ENCODE peak calls at places on chromosomes 3 and 15, in six cellular contexts. One of them, this sample, is unnamed. For H3K4me1, the result is how much of the 10 kb centered on the place peaks cover.

GRCh38 chr15:40155270-40155910 is 5.5 kb upstream of the BUB1B start:
- DNase-seq in upper lobe of left lung: no peak
- DNase-seq in A549: no peak
- DNase-seq in sigmoid colon: no peak
- DNase-seq in stomach: peak
- DNase-seq in transverse colon: peak
- DNase-seq in this sample: no peak

GRCh38 chr3:49617390-49618013 is 56.6 kb upstream of the APEH start:
- DNase-seq in sigmoid colon: no peak
- DNase-seq in stomach: no peak
- DNase-seq in transverse colon: no peak
- DNase-seq in upper lobe of left lung: no peak
- DNase-seq in A549: no peak
- DNase-seq in this sample: no peak

GRCh38 chr3:171829841-171830559 is 13.1 kb upstream of the TMEM212 start:
- DNase-seq in stomach: peak
- DNase-seq in transverse colon: peak
- DNase-seq in sigmoid colon: peak
- DNase-seq in A549: peak
- DNase-seq in upper lobe of left lung: peak
- DNase-seq in this sample: peak

GRCh38 chr3:48064292-48064829 is 48.1 kb upstream of the MAP4 start:
- DNase-seq in transverse colon: no peak
- DNase-seq in sigmoid colon: no peak
- DNase-seq in stomach: no peak
- DNase-seq in upper lobe of left lung: no peak
- DNase-seq in A549: no peak
- DNase-seq in this sample: no peak

GRCh38 chr15:30923429-30923828 is 19.7 kb downstream of the FAN1 start:
- DNase-seq in transverse colon: no peak
- DNase-seq in A549: no peak
- DNase-seq in upper lobe of left lung: peak
- DNase-seq in stomach: peak
- DNase-seq in sigmoid colon: no peak
- DNase-seq in this sample: no peak

GRCh38 chr3:27186013-27186412 is 183.2 kb downstream of the NEK10 start:
- DNase-seq in A549: no peak
- DNase-seq in transverse colon: no peak
- DNase-seq in stomach: no peak
- DNase-seq in upper lobe of left lung: no peak
- DNase-seq in sigmoid colon: no peak
- DNase-seq in this sample: no peak

GRCh38 chr3:51379301-51379700 is 5.8 kb upstream of the MANF start:
- DNase-seq in sigmoid colon: no peak
- DNase-seq in stomach: no peak
- DNase-seq in upper lobe of left lung: no peak
- DNase-seq in A549: no peak
- DNase-seq in transverse colon: no peak
- DNase-seq in this sample: no peak

GRCh38 chr3:37855363-37855970 is 6.2 kb upstream of the CTDSPL start:
- DNase-seq in sigmoid colon: peak
- DNase-seq in transverse colon: peak
- DNase-seq in upper lobe of left lung: peak
- DNase-seq in stomach: peak
- DNase-seq in A549: peak
- DNase-seq in this sample: peak

GRCh38 chr3:170689218-170689874 is 103.5 kb upstream of the SLC7A14 start:
- DNase-seq in transverse colon: no peak
- DNase-seq in A549: peak
- DNase-seq in stomach: no peak
- DNase-seq in upper lobe of left lung: no peak
- DNase-seq in sigmoid colon: no peak
- DNase-seq in this sample: no peak

GRCh38 chr3:185199671-185200070 is 46.8 kb upstream of the C3orf70 start:
- DNase-seq in stomach: no peak
- DNase-seq in A549: no peak
- DNase-seq in upper lobe of left lung: no peak
- DNase-seq in sigmoid colon: no peak
- DNase-seq in transverse colon: no peak
- DNase-seq in this sample: no peak
- TF ChIP-seq CTCF in stomach: no peak
- TF ChIP-seq CTCF in A549: no peak
- TF ChIP-seq CTCF in upper lobe of left lung: no peak
- TF ChIP-seq CTCF in sigmoid colon: no peak
- TF ChIP-seq CTCF in transverse colon: no peak
- TF ChIP-seq CTCF in this sample: no peak

GRCh38 chr15:81014446-81015093 is 13.8 kb downstream of the TLNRD1 start:
- DNase-seq in transverse colon: no peak
- DNase-seq in stomach: no peak
- DNase-seq in upper lobe of left lung: no peak
- DNase-seq in sigmoid colon: no peak
- DNase-seq in A549: no peak
- DNase-seq in this sample: no peak

GRCh38 chr15:81018197-81018596 is 17.5 kb downstream of the TLNRD1 start:
- DNase-seq in A549: no peak
- DNase-seq in transverse colon: no peak
- DNase-seq in upper lobe of left lung: no peak
- DNase-seq in stomach: no peak
- DNase-seq in sigmoid colon: no peak
- DNase-seq in this sample: no peak

GRCh38 chr15:81013396-81013929 is 12.7 kb downstream of the TLNRD1 start:
- DNase-seq in A549: no peak
- DNase-seq in sigmoid colon: no peak
- DNase-seq in transverse colon: no peak
- DNase-seq in stomach: no peak
- DNase-seq in upper lobe of left lung: no peak
- DNase-seq in this sample: no peak

GRCh38 chr15:81016253-81017068 is 15.7 kb downstream of the TLNRD1 start:
- DNase-seq in sigmoid colon: no peak
- DNase-seq in upper lobe of left lung: no peak
- DNase-seq in stomach: no peak
- DNase-seq in transverse colon: no peak
- DNase-seq in A549: no peak
- DNase-seq in this sample: no peak

GRCh38 chr15:81015595-81016252 is 15.0 kb downstream of the TLNRD1 start:
- DNase-seq in A549: no peak
- DNase-seq in upper lobe of left lung: no peak
- DNase-seq in stomach: no peak
- DNase-seq in transverse colon: no peak
- DNase-seq in sigmoid colon: no peak
- DNase-seq in this sample: no peak
- TF ChIP-seq EP300 in A549: no peak
- TF ChIP-seq EP300 in upper lobe of left lung: no peak
- TF ChIP-seq EP300 in stomach: no peak
- TF ChIP-seq EP300 in transverse colon: no peak
- TF ChIP-seq EP300 in sigmoid colon: no peak
- TF ChIP-seq EP300 in this sample: no peak

GRCh38 chr15:42593143-42593542 is 17.7 kb downstream of the STARD9 start:
- DNase-seq in transverse colon: peak
- DNase-seq in upper lobe of left lung: no peak
- DNase-seq in A549: no peak
- DNase-seq in stomach: no peak
- DNase-seq in sigmoid colon: peak
- DNase-seq in this sample: peak
- H3K4me1 ChIP-seq in transverse colon: under half
- H3K4me1 ChIP-seq in upper lobe of left lung: under half
- H3K4me1 ChIP-seq in A549: under half
- H3K4me1 ChIP-seq in stomach: under half
- H3K4me1 ChIP-seq in sigmoid colon: half or more
- H3K4me1 ChIP-seq in this sample: under half

GRCh38 chr15:53490341-53490740 is 269.1 kb downstream of the WDR72 start:
- DNase-seq in stomach: no peak
- DNase-seq in upper lobe of left lung: no peak
- DNase-seq in sigmoid colon: no peak
- DNase-seq in transverse colon: no peak
- DNase-seq in A549: no peak
- DNase-seq in this sample: no peak
- TF ChIP-seq CTCF in stomach: no peak
- TF ChIP-seq CTCF in upper lobe of left lung: no peak
- TF ChIP-seq CTCF in sigmoid colon: no peak
- TF ChIP-seq CTCF in transverse colon: no peak
- TF ChIP-seq CTCF in A549: no peak
- TF ChIP-seq CTCF in this sample: no peak

DNA sequence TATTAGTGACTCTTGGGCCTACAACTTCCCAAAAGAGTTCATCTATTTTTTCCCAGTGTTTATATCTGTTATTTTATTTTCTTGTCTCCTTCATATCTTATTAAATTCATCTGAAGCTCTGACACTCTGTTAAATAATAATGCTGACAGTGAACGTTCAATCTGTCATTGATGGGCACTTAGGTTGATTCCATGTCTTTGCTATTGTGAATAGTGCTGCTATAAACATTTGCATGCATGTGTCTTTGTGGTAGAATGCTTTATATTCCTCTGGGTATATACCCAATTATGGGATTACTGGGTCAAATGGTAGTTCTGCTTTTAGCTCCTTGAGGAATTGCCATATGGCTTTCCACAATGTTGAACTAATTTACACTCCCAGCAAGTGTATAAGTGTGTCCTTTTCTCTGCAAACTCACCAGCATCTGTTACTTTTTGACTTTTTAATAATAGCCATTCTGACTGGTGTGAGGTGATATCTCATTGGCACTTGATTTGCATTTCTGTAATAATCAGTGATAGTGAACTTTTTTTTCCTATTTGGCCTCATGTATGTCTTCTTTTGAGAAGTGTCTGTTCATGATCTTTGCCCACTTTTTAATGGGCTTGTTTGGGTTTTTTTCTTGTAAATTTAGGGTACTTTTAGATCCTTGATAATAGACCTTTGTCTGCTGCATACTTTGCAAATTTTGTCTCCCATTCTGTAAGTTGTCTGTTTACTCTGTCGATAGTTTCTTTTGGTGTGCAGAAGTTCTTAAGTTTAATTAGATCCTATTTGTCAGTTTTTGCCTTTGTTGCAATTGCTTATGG is 122.5 kb downstream of the LEKR1 start:
- DNase-seq in upper lobe of left lung: no peak
- DNase-seq in stomach: no peak
- DNase-seq in A549: no peak
- DNase-seq in transverse colon: no peak
- DNase-seq in sigmoid colon: no peak
- DNase-seq in this sample: no peak
- TF ChIP-seq EP300 in upper lobe of left lung: no peak
- TF ChIP-seq EP300 in stomach: no peak
- TF ChIP-seq EP300 in A549: no peak
- TF ChIP-seq EP300 in transverse colon: no peak
- TF ChIP-seq EP300 in sigmoid colon: no peak
- TF ChIP-seq EP300 in this sample: no peak